ENCODE peak calls at places on chromosome 12, in six cellular contexts. A is LoVo, Z is endothelial cell, F is stromal cell of bone marrow, S is NB4, B is upper lobe of right lung. P is an unnamed sample.

GRCh38 chr12:105235747-105236476 is at the start of gene APPL2:
- DNase-seq in A (peak; percentile 97), Z (peak; percentile 88), F (peak; percentile 82), S (peak; percentile 96), B (peak; percentile 97), P (peak; percentile 3)

GRCh38 chr12:19186722-19187661 is 57.5 kb downstream of the PLEKHA5 start:
- DNase-seq in A (peak; percentile 61), Z (no peak), F (no peak), S (peak; percentile 69), B (no peak), P (peak; percentile 50)

GRCh38 chr12:123956249-123956648 is 16.4 kb downstream of the CCDC92 start:
- DNase-seq in A (no peak), Z (no peak), F (no peak), S (no peak), B (no peak), P (no peak)

GRCh38 chr12:70251226-70251625 is 8.0 kb downstream of the CNOT2 start:
- DNase-seq in A (no peak), Z (no peak), F (no peak), S (no peak), B (no peak), P (no peak)

GRCh38 chr12:32569256-32569655 is 109.8 kb upstream of the DNM1L start:
- DNase-seq in A (no peak), Z (no peak), F (no peak), S (no peak), B (no peak), P (no peak)

GRCh38 chr12:50314629-50315312 is 31.5 kb upstream of the LIMA1 start:
- DNase-seq in A (peak; percentile 62), Z (peak; percentile 36), F (peak; percentile 39), S (peak; percentile 64), B (no peak), P (peak; percentile 40)

GRCh38 chr12:52231305-52232232 is 1.5 kb upstream of the KRT7 start:
- DNase-seq in A (peak; percentile 59), Z (no peak), F (no peak), S (no peak), B (peak; percentile 83), P (no peak)

GRCh38 chr12:112413846-112414625 is 4.6 kb upstream of the RPL6 start:
- DNase-seq in A (no peak), Z (no peak), F (no peak), S (peak; percentile 73), B (no peak), P (no peak)

GRCh38 chr12:110585231-110585799 is 2.2 kb upstream of the PPTC7 start:
- DNase-seq in A (no peak), Z (peak; percentile 18), F (no peak), S (no peak), B (no peak), P (no peak)

GRCh38 chr12:111180830-111181726 is 187.8 kb downstream of the PHETA1 start:
- DNase-seq in A (no peak), Z (no peak), F (peak; percentile 1), S (peak; percentile 97), B (peak; percentile 73), P (peak; percentile 90)

GRCh38 chr12:93146278-93146939 is 217.3 kb upstream of the EEA1 start:
- DNase-seq in A (no peak), Z (no peak), F (no peak), S (no peak), B (no peak), P (no peak)

GRCh38 chr12:131829795-131830334 is 1.7 kb downstream of the MMP17 start:
- DNase-seq in A (no peak), Z (no peak), F (no peak), S (peak; percentile 58), B (no peak), P (no peak)

GRCh38 chr12:55901881-55902490 is 25.7 kb downstream of the PYM1 start:
- DNase-seq in A (no peak), Z (no peak), F (no peak), S (no peak), B (no peak), P (no peak)

GRCh38 chr12:128807161-128807724 is 16.5 kb downstream of the SLC15A4 start:
- DNase-seq in A (no peak), Z (no peak), F (peak; percentile 83), S (no peak), B (no peak), P (no peak)

GRCh38 chr12:14928946-14929345 is 9.4 kb downstream of the ERP27 start:
- DNase-seq in A (peak; percentile 58), Z (no peak), F (no peak), S (no peak), B (no peak), P (no peak)

GRCh38 chr12:59084758-59085383 is 164.6 kb upstream of the LRIG3 start:
- DNase-seq in A (no peak), Z (no peak), F (no peak), S (no peak), B (no peak), P (no peak)